ENCODE peak calls at places on chromosomes 3 and 15, in four cellular contexts. One of them, this sample, is unnamed.

GRCh38 chr3:184688251-184688851 is 23.5 kb downstream of the MAGEF1 start:
- DNase-seq in H1: no peak
- DNase-seq in IMR-90: peak
- DNase-seq in mesendoderm: peak
- DNase-seq in this sample: no peak

GRCh38 chr3:151379083-151379734 is 5.3 kb downstream of the P2RY12 start:
- DNase-seq in H1: peak
- DNase-seq in IMR-90: no peak
- DNase-seq in mesendoderm: peak
- DNase-seq in this sample: peak

GRCh38 chr15:98942966-98943584 is 64.5 kb downstream of the PGPEP1L start:
- DNase-seq in H1: no peak
- DNase-seq in IMR-90: no peak
- DNase-seq in mesendoderm: no peak
- DNase-seq in this sample: no peak

GRCh38 chr15:81595752-81596151 is 221.7 kb upstream of the TMC3 start:
- DNase-seq in H1: no peak
- DNase-seq in IMR-90: no peak
- DNase-seq in mesendoderm: no peak
- DNase-seq in this sample: no peak

GRCh38 chr3:36944641-36945270 is at the start of gene TRANK1:
- DNase-seq in H1: peak
- DNase-seq in IMR-90: peak
- DNase-seq in mesendoderm: peak
- DNase-seq in this sample: peak

GRCh38 chr15:42880121-42880520 is 40.5 kb downstream of the TTBK2 start:
- DNase-seq in H1: no peak
- DNase-seq in IMR-90: no peak
- DNase-seq in mesendoderm: no peak
- DNase-seq in this sample: no peak

GRCh38 chr3:57080171-57080570 is 19.7 kb downstream of the SPATA12 start:
- DNase-seq in H1: no peak
- DNase-seq in IMR-90: no peak
- DNase-seq in mesendoderm: no peak
- DNase-seq in this sample: peak

GRCh38 chr3:106711650-106712049 is 665.6 kb upstream of the CCDC54 start:
- DNase-seq in H1: no peak
- DNase-seq in IMR-90: peak
- DNase-seq in mesendoderm: no peak
- DNase-seq in this sample: no peak

GRCh38 chr3:122101646-122102045 is 46.5 kb downstream of the CD86 start:
- DNase-seq in H1: no peak
- DNase-seq in IMR-90: peak
- DNase-seq in mesendoderm: peak
- DNase-seq in this sample: no peak

GRCh38 chr15:75693501-75694240 is 19.0 kb downstream of the CSPG4 start:
- DNase-seq in H1: no peak
- DNase-seq in IMR-90: peak
- DNase-seq in mesendoderm: no peak
- DNase-seq in this sample: no peak

GRCh38 chr15:75695634-75696302 is 16.9 kb downstream of the CSPG4 start:
- DNase-seq in H1: no peak
- DNase-seq in IMR-90: no peak
- DNase-seq in mesendoderm: no peak
- DNase-seq in this sample: no peak

GRCh38 chr15:75696303-75696657 is 16.4 kb downstream of the CSPG4 start:
- DNase-seq in H1: no peak
- DNase-seq in IMR-90: no peak
- DNase-seq in mesendoderm: no peak
- DNase-seq in this sample: no peak

GRCh38 chr15:75695206-75695605 is 17.4 kb downstream of the CSPG4 start:
- DNase-seq in H1: no peak
- DNase-seq in IMR-90: no peak
- DNase-seq in mesendoderm: no peak
- DNase-seq in this sample: no peak

DNA sequence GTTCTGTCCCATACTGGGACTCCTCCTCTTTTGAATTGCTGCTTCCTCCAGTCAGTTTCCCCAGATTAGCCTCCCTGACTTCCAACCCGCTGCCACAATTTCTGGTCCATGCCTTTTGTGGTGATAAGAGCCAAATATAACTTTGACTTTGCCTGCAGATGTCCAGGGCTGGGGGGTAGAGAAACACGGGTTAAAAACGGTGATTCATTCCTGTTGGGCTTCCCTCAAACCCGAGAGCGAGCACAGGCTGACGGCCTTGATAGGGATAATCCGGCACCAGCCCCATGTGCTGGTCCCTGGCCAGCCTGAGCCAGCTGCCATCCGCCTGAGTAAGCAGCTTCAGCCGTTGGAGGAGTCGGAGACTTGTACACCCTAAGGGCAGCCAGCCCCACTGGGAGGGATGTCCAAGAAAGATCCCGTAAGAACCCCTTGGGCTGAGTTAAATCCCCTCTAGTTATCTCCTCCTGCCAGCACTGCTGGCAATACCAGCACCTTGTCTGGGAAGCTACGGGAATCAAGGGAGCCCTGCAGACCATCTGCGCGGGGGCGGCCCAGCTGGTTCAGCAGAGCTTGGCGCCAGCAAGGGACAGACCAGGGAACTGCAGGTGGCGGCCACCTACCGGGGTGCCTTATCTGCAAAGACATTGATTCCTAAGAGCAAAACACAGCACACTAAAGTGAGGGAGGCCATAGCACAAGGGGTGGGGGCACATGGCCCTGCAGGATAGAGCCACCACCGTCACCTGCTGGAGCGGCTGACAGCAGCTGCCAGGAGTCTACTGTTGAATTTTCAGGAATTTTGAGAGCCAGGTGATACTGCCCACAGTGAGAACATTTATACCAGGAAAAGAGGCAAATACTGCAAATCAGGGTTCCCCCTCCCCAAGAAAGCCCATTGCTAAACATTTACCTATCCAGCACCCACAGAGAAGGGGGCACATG is 18.1 kb downstream of the CSPG4 start:
- DNase-seq in H1: peak
- DNase-seq in IMR-90: peak
- DNase-seq in mesendoderm: peak
- DNase-seq in this sample: peak
- H3K18ac ChIP-seq in H1: peak
- H3K18ac ChIP-seq in IMR-90: peak
- H3K18ac ChIP-seq in mesendoderm: no peak
- H3K18ac ChIP-seq in this sample: peak

DNA sequence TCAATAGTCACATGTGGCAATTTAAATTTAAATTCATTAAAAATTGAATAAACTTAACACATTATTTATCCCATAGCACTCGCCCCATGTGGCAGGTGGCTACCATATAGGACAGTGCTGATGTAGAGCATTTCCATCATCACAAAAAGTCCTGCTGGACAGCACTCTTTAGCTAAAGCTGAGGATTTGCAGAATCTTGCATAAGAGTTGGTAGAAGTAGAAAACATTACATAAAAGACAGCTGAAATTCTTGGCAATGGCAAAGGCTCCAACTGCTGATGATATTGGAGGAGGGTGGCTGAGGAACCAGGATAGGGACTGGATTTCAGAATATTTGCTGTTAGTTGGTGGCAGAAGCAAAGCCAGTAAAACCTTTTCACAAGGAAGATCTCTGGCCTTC is 230.7 kb upstream of the SATB1 start:
- DNase-seq in H1: no peak
- DNase-seq in IMR-90: no peak
- DNase-seq in mesendoderm: no peak
- DNase-seq in this sample: no peak
- H4K5ac ChIP-seq in H1: no peak
- H4K5ac ChIP-seq in IMR-90: no peak
- H4K5ac ChIP-seq in mesendoderm: no peak
- H4K5ac ChIP-seq in this sample: no peak

GRCh38 chr15:80576519-80577090 is 118.5 kb upstream of the ABHD17C start:
- DNase-seq in H1: no peak
- DNase-seq in IMR-90: no peak
- DNase-seq in mesendoderm: no peak
- DNase-seq in this sample: peak
- H2BK15ac ChIP-seq in H1: no peak
- H2BK15ac ChIP-seq in IMR-90: no peak
- H2BK15ac ChIP-seq in mesendoderm: no peak
- H2BK15ac ChIP-seq in this sample: no peak

DNA sequence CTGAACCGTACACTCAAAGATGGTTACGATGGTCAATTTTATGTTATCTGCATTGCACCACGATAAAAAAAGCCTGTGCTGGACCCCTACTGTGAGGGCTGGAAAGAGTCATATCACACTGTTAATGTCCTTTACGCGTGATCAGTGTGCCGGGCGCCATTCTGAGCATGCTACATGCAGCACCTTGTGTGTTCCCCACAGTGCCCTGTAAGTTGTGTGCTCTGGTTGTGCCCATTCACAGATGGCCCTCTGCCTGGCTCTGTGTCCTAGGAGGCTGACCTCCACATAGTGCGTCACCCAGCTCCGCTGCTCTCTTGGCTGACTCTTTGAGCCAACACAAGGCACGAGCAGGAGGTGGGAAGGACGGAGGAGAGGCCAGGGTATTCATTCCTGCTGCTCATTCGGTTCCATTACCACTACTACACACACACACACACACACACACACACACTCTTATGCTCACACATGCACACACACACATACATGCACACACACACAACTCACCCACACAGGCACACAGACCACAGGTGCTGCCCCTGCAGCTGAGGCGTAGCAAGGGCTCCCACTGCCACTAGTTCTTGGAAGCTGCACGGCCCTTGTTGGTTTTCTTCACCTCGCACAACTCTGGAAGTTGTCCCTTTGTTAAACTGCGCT is 129.6 kb upstream of the IQSEC1 start:
- DNase-seq in H1: no peak
- DNase-seq in IMR-90: no peak
- DNase-seq in mesendoderm: no peak
- DNase-seq in this sample: no peak
- H3K18ac ChIP-seq in H1: no peak
- H3K18ac ChIP-seq in IMR-90: no peak
- H3K18ac ChIP-seq in mesendoderm: no peak
- H3K18ac ChIP-seq in this sample: no peak

DNA sequence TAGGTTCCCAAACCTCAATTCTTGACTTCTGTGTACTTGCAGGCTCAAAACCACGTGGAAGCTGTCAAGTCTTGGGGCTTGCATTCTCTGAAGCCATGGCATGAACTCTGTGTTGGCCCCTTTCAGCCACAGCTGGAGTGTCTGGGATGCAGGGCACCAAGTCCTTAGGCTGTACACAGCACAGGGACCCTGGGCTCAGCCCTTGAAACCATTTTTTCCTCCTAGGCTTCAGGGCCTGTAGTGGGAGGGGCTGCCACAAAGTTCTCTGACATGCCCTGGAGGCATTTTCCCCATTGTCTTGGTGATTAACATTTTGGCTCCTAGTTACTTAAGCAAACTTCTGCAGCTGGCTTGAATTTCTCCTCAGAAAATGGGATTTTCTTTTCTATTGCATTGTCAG is 135.4 kb downstream of the ATG7 start:
- DNase-seq in H1: no peak
- DNase-seq in IMR-90: no peak
- DNase-seq in mesendoderm: peak
- DNase-seq in this sample: no peak
- H4K5ac ChIP-seq in H1: no peak
- H4K5ac ChIP-seq in IMR-90: no peak
- H4K5ac ChIP-seq in mesendoderm: no peak
- H4K5ac ChIP-seq in this sample: no peak

GRCh38 chr3:112303811-112304325 is 9.9 kb upstream of the SLC9C1 start:
- DNase-seq in H1: peak
- DNase-seq in IMR-90: peak
- DNase-seq in mesendoderm: peak
- DNase-seq in this sample: no peak

GRCh38 chr3:112302881-112303761 is 9.1 kb upstream of the SLC9C1 start:
- DNase-seq in H1: peak
- DNase-seq in IMR-90: peak
- DNase-seq in mesendoderm: peak
- DNase-seq in this sample: peak

GRCh38 chr3:112304611-112305010 is 10.6 kb upstream of the SLC9C1 start:
- DNase-seq in H1: no peak
- DNase-seq in IMR-90: peak
- DNase-seq in mesendoderm: peak
- DNase-seq in this sample: no peak

GRCh38 chr3:112298781-112299180 is 4.8 kb upstream of the SLC9C1 start:
- DNase-seq in H1: no peak
- DNase-seq in IMR-90: no peak
- DNase-seq in mesendoderm: no peak
- DNase-seq in this sample: no peak

DNA sequence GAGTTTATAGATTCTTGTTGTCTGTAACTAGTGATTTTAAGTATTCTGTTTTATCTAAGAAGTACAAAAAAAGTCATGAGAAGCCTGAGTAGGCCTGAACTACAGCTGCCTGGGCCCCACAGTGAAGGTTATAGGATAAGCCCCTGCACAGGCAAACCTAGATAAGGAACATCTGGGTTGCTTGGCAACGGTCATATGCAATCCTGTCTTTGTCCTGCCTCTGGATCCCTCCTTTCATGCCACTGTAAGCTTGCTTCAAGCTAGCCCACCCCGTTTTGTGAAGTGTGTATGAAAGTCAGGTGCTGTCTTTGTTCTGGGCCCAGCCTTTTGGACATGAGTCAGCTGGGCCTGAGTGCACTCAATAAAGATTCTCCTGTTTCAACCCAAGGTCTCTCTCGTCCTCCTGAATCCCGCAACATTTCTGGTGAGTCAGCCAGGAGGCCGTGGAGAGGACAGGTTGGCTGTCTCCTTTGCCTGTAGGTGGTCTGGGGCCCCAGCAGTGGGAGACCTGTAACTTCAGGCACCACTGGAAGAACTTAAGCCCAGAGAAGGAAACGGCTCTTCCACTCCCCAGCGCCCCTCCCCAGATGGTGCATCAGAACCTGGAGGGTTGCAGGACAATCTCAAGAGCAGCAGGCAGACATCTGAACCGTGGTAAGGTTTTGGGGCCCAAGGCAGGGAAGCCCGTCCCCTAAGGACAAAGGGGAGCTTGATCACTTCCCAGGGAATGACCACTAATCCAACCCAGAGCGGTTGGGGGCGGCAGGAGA is 8.2 kb upstream of the SLC9C1 start:
- DNase-seq in H1: peak
- DNase-seq in IMR-90: peak
- DNase-seq in mesendoderm: peak
- DNase-seq in this sample: peak
- H2BK15ac ChIP-seq in H1: peak
- H2BK15ac ChIP-seq in IMR-90: peak
- H2BK15ac ChIP-seq in mesendoderm: no peak
- H2BK15ac ChIP-seq in this sample: no peak

DNA sequence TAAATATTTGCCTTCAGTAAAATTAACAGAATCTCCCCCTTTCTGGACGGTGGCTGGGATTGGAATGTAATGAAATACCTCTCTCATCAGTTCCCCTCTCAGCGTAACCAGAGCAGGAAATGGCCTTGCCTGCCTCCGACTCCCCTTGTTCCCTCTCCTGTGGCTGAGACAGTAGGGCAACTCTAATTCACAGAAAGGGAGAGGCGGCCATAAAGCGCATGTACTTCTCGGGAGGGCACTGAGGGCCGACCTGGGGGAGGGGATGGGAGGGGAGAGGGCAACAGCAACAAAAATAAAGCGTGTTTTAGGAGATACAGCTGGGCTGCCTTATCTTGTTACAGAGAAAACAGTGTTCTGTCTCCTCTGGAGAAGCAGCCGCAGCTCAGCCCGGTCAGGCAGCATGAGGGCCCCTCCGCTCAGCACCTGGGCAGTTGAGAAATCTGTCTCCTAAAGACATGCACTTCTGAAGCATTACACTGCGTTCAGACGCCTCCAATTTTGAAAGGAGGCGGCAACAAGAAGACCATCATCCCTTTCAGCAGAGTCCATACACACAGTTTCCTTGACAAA is 783.3 kb upstream of the ARRDC4 start:
- DNase-seq in H1: peak
- DNase-seq in IMR-90: no peak
- DNase-seq in mesendoderm: peak
- DNase-seq in this sample: peak
- H3K18ac ChIP-seq in H1: no peak
- H3K18ac ChIP-seq in IMR-90: no peak
- H3K18ac ChIP-seq in mesendoderm: peak
- H3K18ac ChIP-seq in this sample: peak